ENCODE peak calls at places on chromosomes 1 and 21, in six cellular contexts. H is right cardiac atrium; J is CD8-positive, alpha-beta memory T cell; O is small intestine; S is cardiac muscle cell; T is HCT116. M is an unnamed sample. For H3K27me3, the result is how much of the 10 kb centered on the place peaks cover.

GRCh38 chr1:207711285-207711684 is 40.6 kb upstream of the CD46 start:
- DNase-seq in H (no peak), J (no peak), O (peak), S (no peak), T (peak), M (no peak)

GRCh38 chr1:169468982-169469381 is 16.8 kb downstream of the SLC19A2 start:
- DNase-seq in H (no peak), J (no peak), O (no peak), S (no peak), T (no peak), M (no peak)

GRCh38 chr21:26041441-26042180 is 129.0 kb downstream of the APP start:
- DNase-seq in H (no peak), J (no peak), O (no peak), S (no peak), T (no peak), M (no peak)

GRCh38 chr1:6157132-6157527 is 23.0 kb downstream of the CHD5 start:
- DNase-seq in H (no peak), J (no peak), O (no peak), S (no peak), T (no peak), M (no peak)

GRCh38 chr21:42980959-42981523 is 6.7 kb downstream of the PKNOX1 start:
- DNase-seq in H (no peak), J (no peak), O (no peak), S (no peak), T (no peak), M (no peak)

GRCh38 chr1:165887877-165888551 is 60.6 kb downstream of the UCK2 start:
- DNase-seq in H (no peak), J (no peak), O (no peak), S (no peak), T (no peak), M (no peak)

GRCh38 chr1:232421143-232421796 is 208.7 kb downstream of the SIPA1L2 start:
- DNase-seq in H (no peak), J (no peak), O (no peak), S (no peak), T (no peak), M (no peak)

GRCh38 chr1:8097077-8097799 is 71.1 kb upstream of the ERRFI1 start:
- DNase-seq in H (no peak), J (no peak), O (peak), S (no peak), T (peak), M (no peak)

GRCh38 chr21:41135715-41136114 is 32.2 kb upstream of the BACE2 start:
- DNase-seq in H (no peak), J (no peak), O (no peak), S (no peak), T (no peak), M (no peak)

GRCh38 chr1:54120018-54120697 is 32.6 kb downstream of the CDCP2 start:
- DNase-seq in H (no peak), J (no peak), O (no peak), S (no peak), T (no peak), M (no peak)

GRCh38 chr1:199608414-199608813 is 419.1 kb upstream of the NR5A2 start:
- DNase-seq in H (no peak), J (no peak), O (no peak), S (no peak), T (no peak), M (no peak)

GRCh38 chr1:156498447-156499193 is 2.0 kb downstream of the MEF2D start:
- DNase-seq in H (peak), J (no peak), O (no peak), S (peak), T (no peak), M (no peak)

GRCh38 chr1:67957026-67957425 is 93.4 kb downstream of the DIRAS3 start:
- DNase-seq in H (no peak), J (no peak), O (no peak), S (peak), T (no peak), M (no peak)

GRCh38 chr1:227742738-227743715 is 7.8 kb downstream of the SNAP47 start:
- DNase-seq in H (no peak), J (no peak), O (no peak), S (no peak), T (no peak), M (no peak)

GRCh38 chr1:45512641-45513054 is 9.0 kb downstream of the PRDX1 start:
- DNase-seq in H (peak), J (peak), O (peak), S (peak), T (peak), M (no peak)

GRCh38 chr1:155944396-155944728 is 2.9 kb downstream of the RXFP4 start:
- DNase-seq in H (no peak), J (no peak), O (no peak), S (no peak), T (no peak), M (no peak)

GRCh38 chr1:52127181-52128175 is 14.4 kb upstream of the ZFYVE9 start:
- DNase-seq in H (no peak), J (no peak), O (peak), S (peak), T (peak), M (peak)

GRCh38 chr1:28236656-28237331 is 870 bp downstream of the ATP5IF1 start:
- DNase-seq in H (no peak), J (no peak), O (peak), S (no peak), T (no peak), M (no peak)

GRCh38 chr1:48028218-48028804 is 31.1 kb upstream of the TRABD2B start:
- DNase-seq in H (no peak), J (no peak), O (no peak), S (no peak), T (no peak), M (no peak)

GRCh38 chr1:158520955-158521665 is 33.1 kb downstream of the OR6Y1 start:
- DNase-seq in H (no peak), J (no peak), O (no peak), S (no peak), T (no peak), M (no peak)

GRCh38 chr21:46340998-46341397 is 17.0 kb downstream of the PCNT start:
- DNase-seq in H (no peak), J (no peak), O (no peak), S (no peak), T (no peak), M (no peak)

GRCh38 chr1:52669696-52670095 is 28.5 kb downstream of the COA7 start:
- DNase-seq in H (no peak), J (no peak), O (no peak), S (no peak), T (no peak), M (no peak)

GRCh38 chr1:2347907-2348306 is 43.4 kb downstream of the MORN1 start:
- DNase-seq in H (peak), J (no peak), O (no peak), S (no peak), T (no peak), M (no peak)

GRCh38 chr21:36208326-36209013 is 51.8 kb downstream of the DOP1B start:
- DNase-seq in H (peak), J (no peak), O (no peak), S (no peak), T (no peak), M (no peak)

GRCh38 chr1:196361112-196361714 is 247.0 kb downstream of the KCNT2 start:
- DNase-seq in H (no peak), J (no peak), O (peak), S (no peak), T (peak), M (no peak)

GRCh38 chr1:52056110-52056936 is at the start of gene BTF3L4:
- DNase-seq in H (peak), J (peak), O (peak), S (peak), T (peak), M (peak)

GRCh38 chr1:234998174-234998741 is 130.4 kb downstream of the TOMM20 start:
- DNase-seq in H (peak), J (no peak), O (peak), S (no peak), T (peak), M (no peak)

GRCh38 chr1:205455581-205456382 is at the start of gene BLACAT1:
- DNase-seq in H (no peak), J (no peak), O (no peak), S (no peak), T (no peak), M (no peak)

GRCh38 chr1:205453466-205453865 is 2.4 kb downstream of the BLACAT1 start:
- DNase-seq in H (no peak), J (no peak), O (no peak), S (no peak), T (no peak), M (no peak)

GRCh38 chr1:205452906-205453305 is 2.9 kb downstream of the BLACAT1 start:
- DNase-seq in H (no peak), J (no peak), O (no peak), S (no peak), T (no peak), M (no peak)

GRCh38 chr1:205456383-205456867 is 580 bp upstream of the BLACAT1 start:
- DNase-seq in H (no peak), J (no peak), O (no peak), S (no peak), T (no peak), M (no peak)

GRCh38 chr1:205454903-205455335 is 926 bp downstream of the BLACAT1 start:
- DNase-seq in H (no peak), J (no peak), O (no peak), S (peak), T (no peak), M (no peak)
- H3K27me3 ChIP-seq in H (under half), J (under half), O (under half), S (half or more), T (under half), M (half or more)

GRCh38 chr1:206020393-206021007 is 3.2 kb downstream of the CTSE start:
- DNase-seq in H (no peak), J (no peak), O (peak), S (no peak), T (no peak), M (no peak)
- H3K27me3 ChIP-seq in H (under half), J (under half), O (under half), S (under half), T (under half), M (under half)

DNA sequence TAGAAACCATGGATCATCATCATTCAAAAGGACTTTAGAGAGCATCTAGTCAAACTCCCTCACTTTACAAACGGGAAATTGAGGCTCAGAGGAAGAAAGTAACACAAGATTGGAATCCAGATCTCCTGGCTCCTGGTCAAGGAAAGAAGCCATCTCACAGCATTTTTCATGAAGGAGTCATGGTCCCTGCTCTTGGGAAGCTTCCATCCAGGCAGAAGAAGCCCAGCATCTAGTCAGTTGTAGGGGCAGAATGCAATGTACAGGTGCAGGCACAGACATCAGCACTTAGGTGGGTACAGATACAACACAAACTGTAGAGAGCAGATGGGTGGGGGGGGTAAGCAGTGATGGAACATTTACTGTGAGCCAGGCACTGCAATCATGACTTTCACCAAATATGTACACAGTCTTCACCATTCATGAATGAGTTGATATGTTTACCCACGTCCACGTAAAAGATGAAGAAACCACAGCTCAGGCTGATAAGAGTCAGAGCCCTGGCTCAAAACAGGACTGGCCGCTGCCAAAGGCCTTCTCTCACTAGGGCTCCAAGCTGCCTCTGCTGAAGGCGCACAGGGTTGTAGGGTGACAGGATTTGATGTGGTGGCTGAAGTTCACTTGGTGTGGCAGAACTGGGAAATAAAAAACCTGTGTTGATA is 44.0 kb downstream of the OPTC start:
- DNase-seq in H (no peak), J (no peak), O (peak), S (no peak), T (no peak), M (peak)
- H3K27me3 ChIP-seq in H (under half), J (under half), O (under half), S (under half), T (under half), M (under half)

GRCh38 chr1:216183007-216183406 is 240.2 kb downstream of the USH2A start:
- DNase-seq in H (no peak), J (no peak), O (no peak), S (no peak), T (no peak), M (peak)

GRCh38 chr1:216178266-216178665 is 245.0 kb downstream of the USH2A start:
- DNase-seq in H (no peak), J (no peak), O (no peak), S (no peak), T (no peak), M (peak)

GRCh38 chr1:216184281-216184680 is 239.0 kb downstream of the USH2A start:
- DNase-seq in H (no peak), J (no peak), O (no peak), S (no peak), T (no peak), M (no peak)

GRCh38 chr1:216183427-216183826 is 239.8 kb downstream of the USH2A start:
- DNase-seq in H (no peak), J (no peak), O (no peak), S (no peak), T (no peak), M (no peak)

DNA sequence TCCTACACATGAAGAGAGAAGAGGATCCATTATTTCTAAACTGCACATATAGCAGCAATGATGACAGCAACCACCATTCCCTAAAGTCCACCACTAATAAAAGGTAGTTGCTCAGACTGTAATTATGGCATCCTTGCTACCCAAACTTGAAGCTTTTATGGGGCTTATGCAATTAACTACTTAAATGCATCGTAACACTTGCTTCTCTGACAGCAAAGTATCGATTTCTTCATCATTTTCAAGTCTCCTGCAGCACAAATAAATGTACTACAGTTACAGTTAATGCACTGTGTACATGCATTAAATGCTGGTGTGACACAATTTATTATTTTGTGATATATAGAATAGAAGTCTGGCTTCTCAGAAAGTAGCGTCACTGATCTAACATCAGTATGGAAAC is 241.7 kb downstream of the USH2A start:
- DNase-seq in H (no peak), J (no peak), O (no peak), S (no peak), T (no peak), M (no peak)
- H3K27me3 ChIP-seq in H (under half), J (under half), O (under half), S (under half), T (under half), M (under half)